ENCODE peak calls at places on chromosome 12, in seven cellular contexts. A, B, I, W, D, E and V are unnamed samples.

GRCh38 chr12:123571343-123571813 is 13.0 kb upstream of the TMED2 start:
- DNase-seq in A (peak), B (no peak), I (peak), W (peak), D (no peak), E (peak), V (no peak)

GRCh38 chr12:32249701-32250270 is 143.1 kb downstream of the BICD1 start:
- DNase-seq in A (no peak), B (no peak), I (no peak), W (no peak), D (no peak), E (no peak), V (no peak)

GRCh38 chr12:91877022-91877421 is 268.6 kb downstream of the BTG1 start:
- DNase-seq in A (no peak), B (no peak), I (no peak), W (peak), D (peak), E (peak), V (no peak)

GRCh38 chr12:49553512-49554088 is 14.3 kb downstream of the MCRS1 start:
- DNase-seq in A (no peak), B (peak), I (no peak), W (no peak), D (no peak), E (peak), V (no peak)

GRCh38 chr12:84922721-84923120 is 10.1 kb upstream of the SLC6A15 start:
- DNase-seq in A (peak), B (no peak), I (no peak), W (no peak), D (no peak), E (no peak), V (peak)

GRCh38 chr12:79691299-79692248 is 810 bp upstream of the PAWR start:
- DNase-seq in A (peak), B (peak), I (no peak), W (no peak), D (peak), E (no peak), V (peak)

GRCh38 chr12:100716949-100717732 is 77.4 kb upstream of the ANO4 start:
- DNase-seq in A (no peak), B (no peak), I (peak), W (no peak), D (no peak), E (peak), V (no peak)

GRCh38 chr12:113735146-113735545 is 231.0 kb downstream of the RBM19 start:
- DNase-seq in A (no peak), B (no peak), I (no peak), W (no peak), D (no peak), E (no peak), V (no peak)

GRCh38 chr12:72368298-72368697 is 96.1 kb downstream of the TRHDE start:
- DNase-seq in A (no peak), B (no peak), I (no peak), W (no peak), D (no peak), E (no peak), V (no peak)

GRCh38 chr12:114750905-114751304 is 66.9 kb upstream of the TBX3 start:
- DNase-seq in A (no peak), B (no peak), I (no peak), W (no peak), D (no peak), E (no peak), V (no peak)

GRCh38 chr12:9646794-9647622 is 22.5 kb upstream of the CLEC2D start:
- DNase-seq in A (peak), B (no peak), I (no peak), W (no peak), D (no peak), E (no peak), V (no peak)

GRCh38 chr12:46518729-46519128 is 146.2 kb upstream of the SLC38A2 start:
- DNase-seq in A (no peak), B (no peak), I (no peak), W (no peak), D (no peak), E (no peak), V (no peak)

GRCh38 chr12:117485984-117486839 is 124.8 kb upstream of the NOS1 start:
- DNase-seq in A (no peak), B (no peak), I (no peak), W (no peak), D (no peak), E (no peak), V (no peak)

GRCh38 chr12:47851303-47851952 is 31.7 kb upstream of the HDAC7 start:
- DNase-seq in A (no peak), B (no peak), I (no peak), W (no peak), D (no peak), E (no peak), V (no peak)

GRCh38 chr12:64007853-64008252 is 163.4 kb downstream of the SRGAP1 start:
- DNase-seq in A (peak), B (no peak), I (no peak), W (no peak), D (no peak), E (no peak), V (no peak)

GRCh38 chr12:126974779-126975178 is 1292.2 kb upstream of the TMEM132C start:
- DNase-seq in A (no peak), B (no peak), I (no peak), W (no peak), D (no peak), E (peak), V (no peak)

GRCh38 chr12:54191550-54192022 is 2.8 kb upstream of the SMUG1 start:
- DNase-seq in A (peak), B (peak), I (peak), W (peak), D (no peak), E (peak), V (peak)

GRCh38 chr12:54185919-54186318 is 2.9 kb downstream of the SMUG1 start:
- DNase-seq in A (no peak), B (no peak), I (no peak), W (no peak), D (no peak), E (no peak), V (no peak)

GRCh38 chr12:54187075-54187474 is 1.7 kb downstream of the SMUG1 start:
- DNase-seq in A (no peak), B (no peak), I (no peak), W (no peak), D (no peak), E (no peak), V (no peak)

GRCh38 chr12:54191126-54191525 is 2.3 kb upstream of the SMUG1 start:
- DNase-seq in A (no peak), B (no peak), I (no peak), W (no peak), D (no peak), E (no peak), V (no peak)

DNA sequence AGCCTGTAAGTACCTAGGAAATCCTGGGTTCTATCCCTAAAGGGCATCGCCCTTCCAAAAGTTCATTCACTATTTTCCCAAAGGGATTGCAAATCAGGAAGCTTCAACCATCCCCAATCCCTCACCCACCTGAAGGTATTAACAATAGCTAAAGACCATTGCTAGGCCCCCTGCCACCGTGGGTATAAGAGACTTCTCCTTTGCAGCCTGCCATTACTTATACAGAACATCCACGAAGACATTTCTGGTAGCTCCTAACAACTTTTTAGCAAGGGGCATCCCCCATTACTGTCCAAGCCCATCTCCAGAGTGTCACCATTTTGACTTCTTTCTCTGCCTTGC is 384 bp upstream of the SMUG1 start:
- DNase-seq in A (no peak), B (no peak), I (no peak), W (no peak), D (no peak), E (no peak), V (no peak)
- H3K4me3 ChIP-seq in A (peak), B (peak), I (peak), W (no peak), D (peak), E (peak), V (peak)

DNA sequence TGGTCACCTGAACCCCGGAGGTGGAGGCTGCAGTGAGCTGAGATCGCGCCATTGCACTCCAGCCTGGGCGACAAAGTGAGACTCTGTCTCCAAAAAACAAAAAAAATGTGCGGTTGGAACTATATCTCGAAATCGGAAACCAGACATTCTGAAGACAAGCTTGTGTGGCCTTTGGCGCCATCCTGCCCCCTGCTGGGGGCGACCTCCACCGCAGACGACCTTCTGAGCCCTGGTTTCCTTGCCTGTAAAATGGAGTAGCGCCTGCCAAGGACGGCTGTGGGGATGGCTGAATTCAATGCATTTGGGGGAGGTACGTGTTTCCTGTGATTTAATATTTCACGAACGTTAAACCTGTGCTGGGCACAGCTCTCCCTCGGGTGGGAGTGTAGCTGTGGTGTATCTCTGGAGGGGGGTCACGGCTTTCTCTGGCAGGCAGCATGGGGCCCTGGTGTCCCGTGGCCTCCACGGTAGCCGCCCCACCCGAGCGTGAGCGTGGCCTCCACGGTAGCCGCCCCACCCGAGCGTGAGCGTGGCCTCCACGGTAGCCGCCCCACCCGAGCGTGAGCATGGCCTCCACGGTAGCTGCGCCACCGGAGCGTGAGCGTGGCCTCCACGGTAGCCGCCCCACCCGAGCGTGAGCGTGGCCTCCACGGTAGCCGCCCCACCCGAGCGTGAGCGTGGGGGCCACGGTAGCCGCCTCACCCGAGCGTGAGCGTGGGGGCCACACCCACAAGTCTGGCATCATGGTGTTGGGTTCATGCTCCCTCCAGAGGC is 55.3 kb downstream of the LRCOL1 start:
- DNase-seq in A (no peak), B (no peak), I (peak), W (no peak), D (no peak), E (peak), V (no peak)
- TF ChIP-seq CTCF in A (no peak), B (peak), I (peak), W (no peak), D (peak), E (peak), V (peak)

GRCh38 chr12:6462234-6462995 is 8.1 kb downstream of the VAMP1 start:
- DNase-seq in A (no peak), B (no peak), I (no peak), W (no peak), D (no peak), E (no peak), V (no peak)

GRCh38 chr12:6463211-6463610 is 7.3 kb downstream of the VAMP1 start:
- DNase-seq in A (no peak), B (no peak), I (no peak), W (no peak), D (no peak), E (no peak), V (no peak)

GRCh38 chr12:6459004-6459337 is 7.1 kb downstream of the TAPBPL start:
- DNase-seq in A (no peak), B (no peak), I (no peak), W (no peak), D (no peak), E (no peak), V (no peak)

GRCh38 chr12:6461401-6462233 is 8.9 kb downstream of the VAMP1 start:
- DNase-seq in A (no peak), B (no peak), I (no peak), W (peak), D (no peak), E (no peak), V (no peak)

DNA sequence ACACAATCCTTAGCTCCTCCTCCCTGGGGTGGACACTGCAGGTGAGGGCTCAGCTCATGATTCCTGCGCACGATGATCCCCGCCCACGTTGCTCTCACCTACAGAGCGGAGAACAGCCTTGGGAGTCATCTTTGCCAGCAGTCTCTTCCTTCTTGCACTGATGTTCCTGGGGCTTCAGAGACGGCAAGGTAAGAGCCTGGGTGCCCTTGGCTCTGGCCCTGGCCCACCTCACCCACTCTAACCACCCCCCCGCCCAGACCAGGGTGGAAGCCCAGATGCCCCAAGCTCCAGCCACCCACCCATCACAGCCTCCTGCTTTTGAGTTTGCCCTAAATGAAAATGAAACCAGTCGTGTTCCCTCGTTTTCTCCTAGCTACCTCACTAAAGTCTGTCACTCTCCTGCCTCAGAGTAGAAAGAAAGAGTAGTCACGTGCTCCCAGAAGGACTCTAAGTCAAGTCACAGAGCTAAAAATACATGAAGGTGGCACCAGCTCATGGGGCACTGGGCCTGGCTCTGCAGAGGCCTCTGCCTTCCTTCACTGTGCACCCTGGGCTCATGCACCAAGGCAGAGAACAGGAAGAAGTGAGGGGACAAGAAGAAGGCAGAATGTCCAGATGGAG is 9.0 kb downstream of the TAPBPL start:
- DNase-seq in A (no peak), B (no peak), I (no peak), W (no peak), D (no peak), E (no peak), V (no peak)
- H3K4me3 ChIP-seq in A (no peak), B (no peak), I (no peak), W (no peak), D (no peak), E (no peak), V (no peak)

DNA sequence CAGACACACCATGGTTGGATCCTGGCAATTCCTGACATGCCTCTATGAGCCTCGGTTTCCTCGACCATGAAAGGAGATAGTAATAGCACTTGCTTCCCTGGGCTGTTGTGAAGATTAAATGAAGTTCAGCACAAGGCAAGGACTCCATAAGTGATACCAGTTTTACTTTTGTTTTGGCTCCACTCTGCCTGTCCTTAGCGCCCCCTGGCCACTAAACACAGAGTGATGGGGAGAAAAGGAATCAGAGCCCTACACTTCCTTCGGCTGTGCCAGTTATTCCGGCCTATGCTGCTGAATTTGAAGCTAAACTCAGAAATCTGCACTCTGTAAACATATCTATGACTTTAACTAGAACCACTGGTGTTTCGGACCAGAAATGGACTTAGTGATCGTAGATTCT is 173.8 kb downstream of the C12orf75 start:
- DNase-seq in A (no peak), B (no peak), I (no peak), W (no peak), D (no peak), E (no peak), V (no peak)
- TF ChIP-seq CTCF in A (peak), B (peak), I (peak), W (no peak), D (no peak), E (peak), V (no peak)

GRCh38 chr12:2285462-2285861 is 232.7 kb downstream of the CACNA1C start:
- DNase-seq in A (no peak), B (no peak), I (no peak), W (no peak), D (no peak), E (no peak), V (no peak)

GRCh38 chr12:2283480-2283879 is 230.7 kb downstream of the CACNA1C start:
- DNase-seq in A (no peak), B (no peak), I (no peak), W (no peak), D (no peak), E (no peak), V (no peak)

GRCh38 chr12:2284857-2285256 is 232.1 kb downstream of the CACNA1C start:
- DNase-seq in A (peak), B (peak), I (peak), W (peak), D (no peak), E (peak), V (peak)

GRCh38 chr12:2284321-2284813 is 231.6 kb downstream of the CACNA1C start:
- DNase-seq in A (peak), B (no peak), I (no peak), W (no peak), D (peak), E (no peak), V (no peak)

GRCh38 chr12:2283910-2284309 is 231.1 kb downstream of the CACNA1C start:
- DNase-seq in A (peak), B (no peak), I (no peak), W (no peak), D (no peak), E (no peak), V (no peak)
- H3K4me3 ChIP-seq in A (peak), B (no peak), I (no peak), W (no peak), D (peak), E (no peak), V (no peak)

GRCh38 chr12:78562358-78563205 is 302.0 kb upstream of the SYT1 start:
- DNase-seq in A (peak), B (peak), I (no peak), W (no peak), D (no peak), E (no peak), V (no peak)
- TF ChIP-seq CTCF in A (peak), B (peak), I (peak), W (no peak), D (peak), E (peak), V (peak)

GRCh38 chr12:55963760-55964159 is 2.1 kb downstream of the PMEL start:
- DNase-seq in A (no peak), B (no peak), I (no peak), W (no peak), D (no peak), E (no peak), V (no peak)

GRCh38 chr12:55966408-55967281 is at the start of gene CDK2:
- DNase-seq in A (peak), B (no peak), I (peak), W (peak), D (no peak), E (peak), V (no peak)

GRCh38 chr12:55965941-55966407 is at the start of gene PMEL:
- DNase-seq in A (no peak), B (no peak), I (peak), W (no peak), D (no peak), E (no peak), V (no peak)

GRCh38 chr12:55969356-55969755 is 2.7 kb downstream of the CDK2 start:
- DNase-seq in A (peak), B (no peak), I (no peak), W (no peak), D (no peak), E (no peak), V (no peak)

DNA sequence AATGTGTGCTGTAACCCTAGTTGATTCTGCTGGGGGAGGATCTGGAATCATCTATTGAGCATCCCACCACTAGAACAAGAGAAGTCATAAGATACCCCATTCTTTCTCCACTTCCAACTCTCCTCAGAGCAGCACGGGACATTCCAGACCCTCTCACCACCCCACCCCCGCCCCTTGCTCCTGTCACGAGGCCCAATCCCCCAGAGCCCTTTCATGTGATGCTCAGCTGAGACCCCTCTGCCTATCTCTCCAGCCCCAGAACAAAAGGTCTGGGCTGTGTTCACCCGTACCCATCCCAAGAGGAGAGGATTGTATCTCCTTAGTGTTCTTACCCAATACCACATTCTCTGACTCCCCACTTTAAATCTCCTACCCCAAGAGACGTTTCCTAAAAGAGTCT is 602 bp downstream of the PMEL start:
- DNase-seq in A (no peak), B (no peak), I (peak), W (no peak), D (no peak), E (no peak), V (no peak)
- H3K4me3 ChIP-seq in A (no peak), B (no peak), I (peak), W (no peak), D (no peak), E (no peak), V (peak)

GRCh38 chr12:12070674-12071661 is at the start of gene BCL2L14:
- DNase-seq in A (no peak), B (no peak), I (no peak), W (no peak), D (no peak), E (no peak), V (no peak)
- TF ChIP-seq CTCF in A (peak), B (no peak), I (no peak), W (no peak), D (no peak), E (no peak), V (no peak)

GRCh38 chr12:23757541-23757962 is 191.9 kb downstream of the SOX5 start:
- DNase-seq in A (peak), B (no peak), I (no peak), W (no peak), D (no peak), E (no peak), V (peak)

GRCh38 chr12:23752245-23752644 is 197.2 kb downstream of the SOX5 start:
- DNase-seq in A (no peak), B (no peak), I (no peak), W (no peak), D (no peak), E (no peak), V (no peak)

GRCh38 chr12:23753627-23754358 is 195.7 kb downstream of the SOX5 start:
- DNase-seq in A (no peak), B (no peak), I (no peak), W (no peak), D (no peak), E (no peak), V (no peak)

GRCh38 chr12:23760495-23760894 is 189.0 kb downstream of the SOX5 start:
- DNase-seq in A (peak), B (no peak), I (peak), W (no peak), D (no peak), E (no peak), V (peak)

GRCh38 chr12:23756416-23756815 is 193.1 kb downstream of the SOX5 start:
- DNase-seq in A (no peak), B (no peak), I (no peak), W (no peak), D (no peak), E (no peak), V (no peak)
- H3K4me3 ChIP-seq in A (no peak), B (no peak), I (no peak), W (no peak), D (no peak), E (no peak), V (no peak)